ENCODE peak calls at places on chromosomes 12 and 14, in eight cellular contexts. N is HEK293T, R is kidney glomerular epithelial cell, Y is GM13976, B is ELR, A is T-helper 1 cell, K is sciatic nerve, P is neural crest cell. U is an unnamed sample.

GRCh38 chr14:34484726-34485125 is 22.7 kb upstream of the SPTSSA start:
- DNase-seq in N (no peak), R (no peak), Y (no peak), B (no peak), A (no peak), K (no peak), P (no peak), U (no peak)

GRCh38 chr12:124867389-124867930 is 3.8 kb upstream of the SCARB1 start:
- DNase-seq in N (no peak), R (no peak), Y (no peak), B (peak), A (no peak), K (no peak), P (no peak), U (no peak)

GRCh38 chr12:108720757-108721514 is 10.4 kb downstream of the CORO1C start:
- DNase-seq in N (no peak), R (peak), Y (no peak), B (peak), A (no peak), K (no peak), P (no peak), U (no peak)

GRCh38 chr12:46214668-46215429 is 54.0 kb downstream of the SLC38A1 start:
- DNase-seq in N (no peak), R (no peak), Y (no peak), B (peak), A (peak), K (no peak), P (no peak), U (no peak)

GRCh38 chr14:90429764-90430163 is 32.9 kb downstream of the CALM1 start:
- DNase-seq in N (no peak), R (no peak), Y (no peak), B (no peak), A (no peak), K (no peak), P (no peak), U (no peak)

GRCh38 chr12:87428701-87429277 is 600.4 kb downstream of the C12orf50 start:
- DNase-seq in N (no peak), R (no peak), Y (no peak), B (peak), A (no peak), K (no peak), P (no peak), U (no peak)

GRCh38 chr12:25130741-25131188 is 64.2 kb downstream of the DNAI7 start:
- DNase-seq in N (peak), R (peak), Y (peak), B (peak), A (no peak), K (no peak), P (no peak), U (no peak)

GRCh38 chr14:66401447-66402095 is 84.6 kb upstream of the CCDC196 start:
- DNase-seq in N (no peak), R (peak), Y (no peak), B (peak), A (no peak), K (no peak), P (no peak), U (no peak)

GRCh38 chr12:43011383-43011926 is 421.9 kb upstream of the PRICKLE1 start:
- DNase-seq in N (no peak), R (no peak), Y (peak), B (no peak), A (no peak), K (no peak), P (no peak), U (no peak)

GRCh38 chr12:24561882-24562760 is 386.8 kb downstream of the BCAT1 start:
- DNase-seq in N (peak), R (peak), Y (peak), B (peak), A (no peak), K (peak), P (peak), U (no peak)

GRCh38 chr14:31678421-31679249 is 117.4 kb downstream of the NUBPL start:
- DNase-seq in N (no peak), R (no peak), Y (no peak), B (no peak), A (no peak), K (no peak), P (no peak), U (no peak)

GRCh38 chr12:27861428-27862167 is 81.6 kb upstream of the MANSC4 start:
- DNase-seq in N (no peak), R (no peak), Y (peak), B (no peak), A (no peak), K (peak), P (no peak), U (no peak)

GRCh38 chr12:7731499-7731898 is 15.7 kb downstream of the CLEC4C start:
- DNase-seq in N (no peak), R (no peak), Y (no peak), B (no peak), A (no peak), K (no peak), P (no peak), U (no peak)

GRCh38 chr14:90472632-90473031 is 75.8 kb downstream of the CALM1 start:
- DNase-seq in N (no peak), R (no peak), Y (no peak), B (no peak), A (no peak), K (no peak), P (no peak), U (no peak)

GRCh38 chr12:54331461-54331860 is 6.5 kb downstream of the COPZ1 start:
- DNase-seq in N (no peak), R (no peak), Y (no peak), B (no peak), A (no peak), K (no peak), P (no peak), U (no peak)

GRCh38 chr14:71721791-71722190 is 210.4 kb upstream of the RGS6 start:
- DNase-seq in N (no peak), R (no peak), Y (no peak), B (no peak), A (no peak), K (no peak), P (no peak), U (no peak)

GRCh38 chr14:26008290-26008689 is 589.5 kb downstream of the NOVA1 start:
- DNase-seq in N (peak), R (no peak), Y (no peak), B (no peak), A (no peak), K (no peak), P (no peak), U (no peak)

GRCh38 chr12:43776498-43776897 is 17.7 kb downstream of the IRAK4 start:
- DNase-seq in N (peak), R (no peak), Y (no peak), B (peak), A (no peak), K (no peak), P (no peak), U (no peak)

GRCh38 chr14:90894241-90894640 is 78.0 kb upstream of the TTC7B start:
- DNase-seq in N (no peak), R (no peak), Y (no peak), B (no peak), A (no peak), K (no peak), P (no peak), U (no peak)

GRCh38 chr12:21696603-21697002 is 39.0 kb upstream of the LDHB start:
- DNase-seq in N (no peak), R (no peak), Y (no peak), B (no peak), A (no peak), K (no peak), P (no peak), U (no peak)

GRCh38 chr12:58253663-58254062 is 312.3 kb downstream of the ATP23 start:
- DNase-seq in N (no peak), R (no peak), Y (no peak), B (peak), A (no peak), K (no peak), P (no peak), U (no peak)

GRCh38 chr12:56987551-56988053 is 18.7 kb downstream of the ZBTB39 start:
- DNase-seq in N (peak), R (peak), Y (peak), B (peak), A (peak), K (peak), P (peak), U (no peak)

GRCh38 chr12:130017571-130018449 is 114.0 kb upstream of the TMEM132D start:
- DNase-seq in N (no peak), R (peak), Y (no peak), B (no peak), A (no peak), K (peak), P (no peak), U (no peak)

GRCh38 chr12:102023343-102023930 is 38.4 kb downstream of the WASHC3 start:
- DNase-seq in N (no peak), R (no peak), Y (no peak), B (peak), A (no peak), K (no peak), P (no peak), U (no peak)

GRCh38 chr12:39892146-39892545 is 213.7 kb downstream of the SLC2A13 start:
- DNase-seq in N (no peak), R (no peak), Y (no peak), B (no peak), A (no peak), K (no peak), P (no peak), U (no peak)

GRCh38 chr14:50839048-50839447 is 8.1 kb upstream of the NIN start:
- DNase-seq in N (no peak), R (peak), Y (no peak), B (peak), A (no peak), K (no peak), P (no peak), U (no peak)

GRCh38 chr14:47935332-47935731 is 259.9 kb upstream of the MDGA2 start:
- DNase-seq in N (no peak), R (no peak), Y (no peak), B (no peak), A (no peak), K (no peak), P (no peak), U (no peak)

GRCh38 chr12:108906971-108907370 is 27.1 kb downstream of the DAO start:
- DNase-seq in N (no peak), R (no peak), Y (no peak), B (no peak), A (no peak), K (no peak), P (no peak), U (no peak)

GRCh38 chr12:123305160-123305559 is 33.5 kb upstream of the CDK2AP1 start:
- DNase-seq in N (no peak), R (no peak), Y (no peak), B (no peak), A (no peak), K (no peak), P (no peak), U (no peak)

GRCh38 chr14:33432407-33433023 is 493.8 kb downstream of the NPAS3 start:
- DNase-seq in N (peak), R (peak), Y (no peak), B (peak), A (no peak), K (no peak), P (no peak), U (no peak)

GRCh38 chr12:837548-837947 is 85.2 kb downstream of the WNK1 start:
- DNase-seq in N (no peak), R (no peak), Y (no peak), B (no peak), A (no peak), K (no peak), P (no peak), U (no peak)

GRCh38 chr12:12717586-12718381 is 616 bp downstream of the CDKN1B start:
- DNase-seq in N (no peak), R (peak), Y (no peak), B (peak), A (no peak), K (no peak), P (no peak), U (no peak)

GRCh38 chr12:99392091-99392850 is 255.3 kb upstream of the GARIN6 start:
- DNase-seq in N (no peak), R (no peak), Y (no peak), B (no peak), A (no peak), K (no peak), P (no peak), U (no peak)

GRCh38 chr14:80946797-80947196 is 5.3 kb upstream of the CEP128 start:
- DNase-seq in N (no peak), R (no peak), Y (no peak), B (no peak), A (no peak), K (no peak), P (no peak), U (no peak)

U was measured in RWPE2.